ENCODE peak calls at places on chromosomes 4 and X, in nine cellular contexts. One of them, this sample, is unnamed.

GRCh38 chr4:140237616-140238352 is 83.8 kb upstream of the MAML3 start:
- DNase-seq in neural progenitor cell: peak; percentile 93
- DNase-seq in upper lobe of right lung: peak; percentile 80
- DNase-seq in omental fat pad: no peak
- DNase-seq in WERI-Rb-1: peak; percentile 83
- DNase-seq in kidney: peak; percentile 91
- DNase-seq in A549: no peak
- DNase-seq in stomach: peak; percentile 70
- DNase-seq in left lung: peak; percentile 87
- DNase-seq in this sample: no peak

GRCh38 chr4:176150283-176150682 is 45.1 kb downstream of the SPATA4 start:
- DNase-seq in neural progenitor cell: no peak
- DNase-seq in upper lobe of right lung: no peak
- DNase-seq in omental fat pad: no peak
- DNase-seq in WERI-Rb-1: no peak
- DNase-seq in kidney: no peak
- DNase-seq in A549: peak; percentile 18
- DNase-seq in stomach: no peak
- DNase-seq in left lung: no peak
- DNase-seq in this sample: no peak

GRCh38 chr4:177964693-177965168 is 522.5 kb upstream of the AGA start:
- DNase-seq in neural progenitor cell: no peak
- DNase-seq in upper lobe of right lung: no peak
- DNase-seq in omental fat pad: no peak
- DNase-seq in WERI-Rb-1: no peak
- DNase-seq in kidney: no peak
- DNase-seq in A549: peak; percentile 16
- DNase-seq in stomach: no peak
- DNase-seq in left lung: no peak
- DNase-seq in this sample: no peak

GRCh38 chr4:83889802-83890201 is 353.9 kb downstream of the GPAT3 start:
- DNase-seq in neural progenitor cell: no peak
- DNase-seq in upper lobe of right lung: no peak
- DNase-seq in omental fat pad: no peak
- DNase-seq in WERI-Rb-1: no peak
- DNase-seq in kidney: no peak
- DNase-seq in A549: peak; percentile 45
- DNase-seq in stomach: no peak
- DNase-seq in left lung: no peak
- DNase-seq in this sample: no peak

GRCh38 chr4:7105261-7105660 is 37.4 kb upstream of the GRPEL1 start:
- DNase-seq in neural progenitor cell: no peak
- DNase-seq in upper lobe of right lung: no peak
- DNase-seq in omental fat pad: no peak
- DNase-seq in WERI-Rb-1: no peak
- DNase-seq in kidney: no peak
- DNase-seq in A549: no peak
- DNase-seq in stomach: no peak
- DNase-seq in left lung: no peak
- DNase-seq in this sample: no peak

GRCh38 chrX:16060252-16060651 is 63.1 kb upstream of the GRPR start:
- DNase-seq in neural progenitor cell: no peak
- DNase-seq in upper lobe of right lung: no peak
- DNase-seq in omental fat pad: no peak
- DNase-seq in WERI-Rb-1: no peak
- DNase-seq in kidney: no peak
- DNase-seq in A549: no peak
- DNase-seq in stomach: no peak
- DNase-seq in left lung: no peak
- DNase-seq in this sample: no peak

GRCh38 chr4:182555997-182556418 is 312.8 kb downstream of the TENM3 start:
- DNase-seq in neural progenitor cell: peak; percentile 75
- DNase-seq in upper lobe of right lung: no peak
- DNase-seq in omental fat pad: no peak
- DNase-seq in WERI-Rb-1: no peak
- DNase-seq in kidney: no peak
- DNase-seq in A549: no peak
- DNase-seq in stomach: no peak
- DNase-seq in left lung: no peak
- DNase-seq in this sample: no peak

GRCh38 chrX:22365460-22365859 is 92.7 kb downstream of the CBLL2 start:
- DNase-seq in neural progenitor cell: no peak
- DNase-seq in upper lobe of right lung: no peak
- DNase-seq in omental fat pad: no peak
- DNase-seq in WERI-Rb-1: no peak
- DNase-seq in kidney: no peak
- DNase-seq in A549: peak; percentile 29
- DNase-seq in stomach: no peak
- DNase-seq in left lung: no peak
- DNase-seq in this sample: no peak

GRCh38 chrX:65706041-65706828 is 38.8 kb downstream of the MSN start:
- DNase-seq in neural progenitor cell: no peak
- DNase-seq in upper lobe of right lung: no peak
- DNase-seq in omental fat pad: no peak
- DNase-seq in WERI-Rb-1: no peak
- DNase-seq in kidney: no peak
- DNase-seq in A549: peak; percentile 61
- DNase-seq in stomach: no peak
- DNase-seq in left lung: no peak
- DNase-seq in this sample: peak; percentile 34

GRCh38 chrX:30910124-30910860 is 21.2 kb upstream of the TAB3 start:
- DNase-seq in neural progenitor cell: no peak
- DNase-seq in upper lobe of right lung: no peak
- DNase-seq in omental fat pad: no peak
- DNase-seq in WERI-Rb-1: no peak
- DNase-seq in kidney: no peak
- DNase-seq in A549: no peak
- DNase-seq in stomach: no peak
- DNase-seq in left lung: no peak
- DNase-seq in this sample: no peak

GRCh38 chr4:128600996-128601857 is 208.3 kb upstream of the JADE1 start:
- DNase-seq in neural progenitor cell: no peak
- DNase-seq in upper lobe of right lung: peak; percentile 82
- DNase-seq in omental fat pad: peak; percentile 22
- DNase-seq in WERI-Rb-1: no peak
- DNase-seq in kidney: peak; percentile 88
- DNase-seq in A549: peak; percentile 94
- DNase-seq in stomach: peak; percentile 73
- DNase-seq in left lung: peak; percentile 76
- DNase-seq in this sample: no peak

GRCh38 chr4:81062001-81062400 is 31.5 kb downstream of the BMP3 start:
- DNase-seq in neural progenitor cell: no peak
- DNase-seq in upper lobe of right lung: no peak
- DNase-seq in omental fat pad: no peak
- DNase-seq in WERI-Rb-1: no peak
- DNase-seq in kidney: no peak
- DNase-seq in A549: no peak
- DNase-seq in stomach: no peak
- DNase-seq in left lung: no peak
- DNase-seq in this sample: no peak

GRCh38 chr4:8274772-8275241 is 5.3 kb downstream of the HTRA3 start:
- DNase-seq in neural progenitor cell: peak; percentile 95
- DNase-seq in upper lobe of right lung: peak; percentile 76
- DNase-seq in omental fat pad: no peak
- DNase-seq in WERI-Rb-1: peak; percentile 96
- DNase-seq in kidney: peak; percentile 95
- DNase-seq in A549: no peak
- DNase-seq in stomach: peak; percentile 53
- DNase-seq in left lung: peak; percentile 79
- DNase-seq in this sample: no peak
- TF ChIP-seq CTCF in neural progenitor cell: peak; percentile 32
- TF ChIP-seq CTCF in upper lobe of right lung: peak; percentile 14
- TF ChIP-seq CTCF in omental fat pad: no peak
- TF ChIP-seq CTCF in WERI-Rb-1: peak; percentile 59
- TF ChIP-seq CTCF in kidney: no peak
- TF ChIP-seq CTCF in A549: no peak
- TF ChIP-seq CTCF in stomach: peak; percentile 11
- TF ChIP-seq CTCF in left lung: no peak
- TF ChIP-seq CTCF in this sample: no peak

DNA sequence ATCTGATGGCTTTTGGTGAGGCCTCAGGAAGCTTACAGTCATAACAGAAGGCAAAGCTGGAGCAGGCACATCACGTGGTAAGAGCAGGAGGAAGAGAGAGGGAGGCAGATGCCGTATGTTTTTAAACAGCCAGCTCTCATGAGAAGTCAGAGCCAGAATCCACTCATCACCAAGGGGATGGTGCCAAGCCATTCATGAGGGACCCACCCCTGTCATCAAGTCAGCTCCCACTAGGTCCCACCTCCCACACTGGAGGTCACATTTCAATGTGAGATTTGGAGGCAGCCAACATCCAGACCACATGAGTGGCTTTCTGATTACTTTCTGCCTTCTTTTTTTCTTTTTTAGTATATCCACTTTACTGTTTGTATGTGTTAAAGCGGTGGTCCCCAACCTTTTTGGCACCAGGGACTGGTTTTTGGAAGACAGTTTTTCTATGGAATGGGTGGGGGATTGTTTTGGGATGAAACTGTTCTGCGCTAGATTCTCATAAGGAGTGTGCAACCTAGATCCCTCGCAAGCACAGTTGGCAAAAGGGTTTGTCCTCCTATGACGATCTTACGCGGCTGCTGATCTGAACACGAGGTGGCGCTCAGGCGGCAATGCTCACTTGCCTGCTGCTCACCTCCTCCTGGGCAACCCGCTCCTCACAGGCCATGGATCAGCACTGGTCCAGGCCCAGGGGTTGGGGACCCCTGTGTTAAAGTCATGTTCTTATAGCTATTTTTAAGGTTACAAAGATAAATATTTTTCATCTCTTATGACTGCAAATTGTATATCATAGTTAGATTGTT is 61.7 kb downstream of the SLIT2 start:
- DNase-seq in neural progenitor cell: peak; percentile 74
- DNase-seq in upper lobe of right lung: no peak
- DNase-seq in omental fat pad: no peak
- DNase-seq in WERI-Rb-1: peak; percentile 47
- DNase-seq in kidney: no peak
- DNase-seq in A549: peak; percentile 29
- DNase-seq in stomach: no peak
- DNase-seq in left lung: peak; percentile 53
- DNase-seq in this sample: no peak
- TF ChIP-seq CTCF in neural progenitor cell: peak; percentile 74
- TF ChIP-seq CTCF in upper lobe of right lung: no peak
- TF ChIP-seq CTCF in omental fat pad: no peak
- TF ChIP-seq CTCF in WERI-Rb-1: peak; percentile 49
- TF ChIP-seq CTCF in kidney: no peak
- TF ChIP-seq CTCF in A549: no peak
- TF ChIP-seq CTCF in stomach: no peak
- TF ChIP-seq CTCF in left lung: no peak
- TF ChIP-seq CTCF in this sample: no peak

GRCh38 chrX:154441984-154442707 is 1.8 kb upstream of the FAM50A start:
- DNase-seq in neural progenitor cell: no peak
- DNase-seq in upper lobe of right lung: no peak
- DNase-seq in omental fat pad: no peak
- DNase-seq in WERI-Rb-1: no peak
- DNase-seq in kidney: peak; percentile 69
- DNase-seq in A549: no peak
- DNase-seq in stomach: peak; percentile 57
- DNase-seq in left lung: no peak
- DNase-seq in this sample: no peak

GRCh38 chrX:154441564-154441963 is 2.4 kb upstream of the FAM50A start:
- DNase-seq in neural progenitor cell: no peak
- DNase-seq in upper lobe of right lung: no peak
- DNase-seq in omental fat pad: no peak
- DNase-seq in WERI-Rb-1: no peak
- DNase-seq in kidney: no peak
- DNase-seq in A549: no peak
- DNase-seq in stomach: no peak
- DNase-seq in left lung: no peak
- DNase-seq in this sample: no peak

GRCh38 chrX:154440623-154441357 is 3.2 kb upstream of the FAM50A start:
- DNase-seq in neural progenitor cell: no peak
- DNase-seq in upper lobe of right lung: no peak
- DNase-seq in omental fat pad: no peak
- DNase-seq in WERI-Rb-1: no peak
- DNase-seq in kidney: peak; percentile 70
- DNase-seq in A549: no peak
- DNase-seq in stomach: no peak
- DNase-seq in left lung: no peak
- DNase-seq in this sample: no peak

GRCh38 chrX:154437971-154438893 is 1.3 kb downstream of the GDI1 start:
- DNase-seq in neural progenitor cell: no peak
- DNase-seq in upper lobe of right lung: no peak
- DNase-seq in omental fat pad: no peak
- DNase-seq in WERI-Rb-1: no peak
- DNase-seq in kidney: peak; percentile 60
- DNase-seq in A549: no peak
- DNase-seq in stomach: no peak
- DNase-seq in left lung: no peak
- DNase-seq in this sample: no peak

GRCh38 chrX:154439841-154440240 is 2.9 kb downstream of the GDI1 start:
- DNase-seq in neural progenitor cell: no peak
- DNase-seq in upper lobe of right lung: no peak
- DNase-seq in omental fat pad: no peak
- DNase-seq in WERI-Rb-1: no peak
- DNase-seq in kidney: no peak
- DNase-seq in A549: no peak
- DNase-seq in stomach: no peak
- DNase-seq in left lung: no peak
- DNase-seq in this sample: no peak
- TF ChIP-seq CTCF in neural progenitor cell: no peak
- TF ChIP-seq CTCF in upper lobe of right lung: no peak
- TF ChIP-seq CTCF in omental fat pad: no peak
- TF ChIP-seq CTCF in WERI-Rb-1: no peak
- TF ChIP-seq CTCF in kidney: no peak
- TF ChIP-seq CTCF in A549: no peak
- TF ChIP-seq CTCF in stomach: no peak
- TF ChIP-seq CTCF in left lung: no peak
- TF ChIP-seq CTCF in this sample: no peak

GRCh38 chr4:1410491-1411325 is 4.5 kb upstream of the NKX1-1 start:
- DNase-seq in neural progenitor cell: peak; percentile 97
- DNase-seq in upper lobe of right lung: peak; percentile 71
- DNase-seq in omental fat pad: no peak
- DNase-seq in WERI-Rb-1: peak; percentile 78
- DNase-seq in kidney: peak; percentile 71
- DNase-seq in A549: no peak
- DNase-seq in stomach: peak; percentile 33
- DNase-seq in left lung: peak; percentile 83
- DNase-seq in this sample: no peak

GRCh38 chr4:1413221-1413663 is 7.0 kb upstream of the NKX1-1 start:
- DNase-seq in neural progenitor cell: no peak
- DNase-seq in upper lobe of right lung: peak; percentile 26
- DNase-seq in omental fat pad: no peak
- DNase-seq in WERI-Rb-1: no peak
- DNase-seq in kidney: peak; percentile 49
- DNase-seq in A549: no peak
- DNase-seq in stomach: peak; percentile 19
- DNase-seq in left lung: no peak
- DNase-seq in this sample: no peak

GRCh38 chr4:1409806-1410425 is 3.7 kb upstream of the NKX1-1 start:
- DNase-seq in neural progenitor cell: no peak
- DNase-seq in upper lobe of right lung: peak; percentile 55
- DNase-seq in omental fat pad: no peak
- DNase-seq in WERI-Rb-1: no peak
- DNase-seq in kidney: no peak
- DNase-seq in A549: no peak
- DNase-seq in stomach: peak; percentile 8
- DNase-seq in left lung: peak; percentile 68
- DNase-seq in this sample: no peak

GRCh38 chr4:1412376-1413220 is 6.4 kb upstream of the NKX1-1 start:
- DNase-seq in neural progenitor cell: no peak
- DNase-seq in upper lobe of right lung: peak; percentile 30
- DNase-seq in omental fat pad: no peak
- DNase-seq in WERI-Rb-1: no peak
- DNase-seq in kidney: no peak
- DNase-seq in A549: no peak
- DNase-seq in stomach: peak; percentile 16
- DNase-seq in left lung: no peak
- DNase-seq in this sample: no peak

GRCh38 chr4:1411436-1412375 is 5.5 kb upstream of the NKX1-1 start:
- DNase-seq in neural progenitor cell: no peak
- DNase-seq in upper lobe of right lung: peak; percentile 35
- DNase-seq in omental fat pad: no peak
- DNase-seq in WERI-Rb-1: no peak
- DNase-seq in kidney: no peak
- DNase-seq in A549: no peak
- DNase-seq in stomach: peak; percentile 17
- DNase-seq in left lung: peak; percentile 40
- DNase-seq in this sample: no peak
- TF ChIP-seq CTCF in neural progenitor cell: no peak
- TF ChIP-seq CTCF in upper lobe of right lung: no peak
- TF ChIP-seq CTCF in omental fat pad: no peak
- TF ChIP-seq CTCF in WERI-Rb-1: peak; percentile 38
- TF ChIP-seq CTCF in kidney: no peak
- TF ChIP-seq CTCF in A549: no peak
- TF ChIP-seq CTCF in stomach: no peak
- TF ChIP-seq CTCF in left lung: no peak
- TF ChIP-seq CTCF in this sample: no peak

This sample was measured in activated B cell treated with CpG ODN at 0.5 μM for 24 hours.